ENCODE peak calls at places on chromosomes 12 and 14, in ten cellular contexts. C, U, W, X, H, N, S, B, I and F are unnamed samples.

GRCh38 chr12:75571204-75571603 is 59.8 kb upstream of the KRR1 start:
- DNase-seq in H (no peak), U (peak), B (no peak), S (no peak), X (no peak), N (no peak), I (no peak), W (no peak), C (no peak), F (no peak)

GRCh38 chr14:100677925-100678765 is 48.5 kb upstream of the DLK1 start:
- DNase-seq in H (no peak), N (peak), S (no peak), I (no peak), B (no peak), W (no peak), C (peak), X (no peak), U (no peak), F (peak)

GRCh38 chr12:5034605-5035004 is 9.1 kb upstream of the KCNA5 start:
- DNase-seq in I (no peak), H (peak), C (no peak), W (no peak), B (no peak), S (no peak), U (no peak), X (no peak), N (no peak), F (no peak)

GRCh38 chr12:49505672-49506071 is 33.2 kb upstream of the KCNH3 start:
- DNase-seq in B (no peak), X (no peak), W (no peak), U (no peak), N (no peak), S (no peak), I (no peak), C (no peak), H (no peak), F (no peak)

GRCh38 chr12:94699796-94700195 is 49.4 kb upstream of the TMCC3 start:
- DNase-seq in B (no peak), I (no peak), S (no peak), H (no peak), N (no peak), C (peak), W (no peak), X (no peak), U (no peak), F (no peak)

GRCh38 chr12:22733756-22734155 is 108.8 kb downstream of the ETNK1 start:
- DNase-seq in X (no peak), S (no peak), H (no peak), W (no peak), N (no peak), B (no peak), C (no peak), I (no peak), U (no peak), F (no peak)

GRCh38 chr14:50531595-50532501 is 521 bp downstream of the MAP4K5 start:
- DNase-seq in H (peak), S (peak), N (peak), I (no peak), C (peak), X (peak), W (no peak), U (peak), B (peak), F (peak)

GRCh38 chr14:104926619-104927431 is 2.1 kb downstream of the PLD4 start:
- DNase-seq in B (no peak), I (no peak), N (no peak), U (no peak), H (no peak), X (no peak), W (no peak), C (no peak), S (no peak), F (no peak)

GRCh38 chr12:123761841-123762714 is at the start of gene DNAH10:
- DNase-seq in H (peak), X (no peak), I (no peak), W (no peak), B (peak), N (no peak), C (no peak), U (peak), S (peak), F (no peak)

GRCh38 chr14:65976771-65977170 is 509.4 kb upstream of the CCDC196 start:
- DNase-seq in X (no peak), S (no peak), I (no peak), U (no peak), C (peak), W (no peak), N (no peak), B (no peak), H (no peak), F (no peak)

GRCh38 chr14:75125617-75126016 is 1.2 kb downstream of the NEK9 start:
- DNase-seq in B (no peak), U (no peak), I (no peak), S (no peak), H (no peak), W (peak), X (no peak), C (no peak), N (no peak), F (no peak)

GRCh38 chr12:123721245-123721644 is 9.1 kb downstream of the ATP6V0A2 start:
- DNase-seq in I (no peak), N (no peak), B (no peak), U (no peak), C (no peak), W (no peak), S (no peak), H (no peak), X (no peak), F (no peak)

GRCh38 chr14:101086926-101087325 is 183.4 kb upstream of the RTL1 start:
- DNase-seq in S (no peak), I (no peak), U (no peak), W (no peak), X (no peak), B (no peak), N (no peak), C (no peak), H (no peak), F (no peak)

GRCh38 chr12:112524269-112524668 is 105.5 kb downstream of the PTPN11 start:
- DNase-seq in N (no peak), X (no peak), U (no peak), S (no peak), I (no peak), W (no peak), H (no peak), B (no peak), C (no peak), F (no peak)

GRCh38 chr14:103138483-103139370 is 15.5 kb downstream of the TNFAIP2 start:
- DNase-seq in C (no peak), U (no peak), I (no peak), N (no peak), S (no peak), W (no peak), B (no peak), X (no peak), H (no peak), F (no peak)

GRCh38 chr14:89139404-89140247 is 277.4 kb downstream of the FOXN3 start:
- DNase-seq in I (no peak), S (no peak), U (no peak), H (no peak), X (no peak), C (no peak), W (no peak), N (no peak), B (no peak), F (no peak)

GRCh38 chr14:49691031-49691430 is 1.9 kb upstream of the KLHDC1 start:
- DNase-seq in H (no peak), N (no peak), S (no peak), I (no peak), X (no peak), U (no peak), C (no peak), W (no peak), B (no peak), F (no peak)

GRCh38 chr12:89951050-89951693 is 242.5 kb upstream of the ATP2B1 start:
- DNase-seq in B (no peak), H (peak), W (no peak), S (no peak), X (no peak), N (no peak), C (peak), U (peak), I (peak), F (no peak)

GRCh38 chr14:42550282-42550681 is 943.6 kb downstream of the LRFN5 start:
- DNase-seq in S (no peak), N (no peak), W (no peak), B (no peak), X (no peak), U (no peak), H (no peak), C (no peak), I (no peak), F (no peak)

GRCh38 chr12:91307957-91308705 is 125.5 kb upstream of the DCN start:
- DNase-seq in I (no peak), X (no peak), U (no peak), W (no peak), B (no peak), C (no peak), H (no peak), S (no peak), N (no peak), F (no peak)

GRCh38 chr12:92075425-92075891 is 70.2 kb downstream of the BTG1 start:
- DNase-seq in U (no peak), N (no peak), B (no peak), W (peak), I (no peak), S (no peak), H (no peak), C (no peak), X (no peak), F (no peak)

GRCh38 chr14:44448816-44449411 is 58.2 kb downstream of the FSCB start:
- DNase-seq in U (no peak), B (no peak), S (no peak), I (no peak), W (no peak), N (no peak), C (no peak), X (no peak), H (no peak), F (no peak)

GRCh38 chr12:120115692-120116442 is 686 bp downstream of the RAB35 start:
- DNase-seq in S (no peak), W (no peak), X (no peak), H (peak), C (peak), N (no peak), I (peak), B (peak), U (no peak), F (peak)

GRCh38 chr14:52790011-52790755 is 1.2 kb downstream of the GNPNAT1 start:
- DNase-seq in H (no peak), I (no peak), B (no peak), X (no peak), W (no peak), N (no peak), S (no peak), U (peak), C (no peak), F (no peak)

GRCh38 chr14:55794655-55795583 is 214.9 kb downstream of the KTN1 start:
- DNase-seq in S (no peak), B (no peak), W (no peak), U (peak), I (peak), H (no peak), X (no peak), C (peak), N (no peak), F (no peak)